ENCODE peak calls at places on chromosomes 1 and 21, in five cellular contexts. Y is A549, R is stomach, J is transverse colon, E is tibial nerve. G is an unnamed sample.

GRCh38 chr1:155017021-155017945 is 14.7 kb downstream of the ZBTB7B start:
- DNase-seq in Y (peak), E (peak), R (peak), J (peak), G (peak)

GRCh38 chr1:53340660-53341520 is 13.0 kb upstream of the LRP8 start:
- DNase-seq in Y (no peak), R (peak), E (no peak), J (no peak), G (no peak)

GRCh38 chr1:7891804-7892203 is 38.9 kb upstream of the UTS2 start:
- DNase-seq in Y (no peak), E (no peak), R (no peak), J (no peak), G (no peak)

GRCh38 chr1:44276006-44276405 is 62.7 kb downstream of the DMAP1 start:
- DNase-seq in R (no peak), E (no peak), J (no peak), Y (no peak), G (no peak)

GRCh38 chr1:64838486-64838885 is 93.6 kb downstream of the RAVER2 start:
- DNase-seq in R (no peak), Y (no peak), E (no peak), J (no peak), G (no peak)

GRCh38 chr21:42142598-42142997 is 71.5 kb downstream of the UMODL1 start:
- DNase-seq in E (no peak), J (no peak), R (no peak), Y (no peak), G (no peak)

GRCh38 chr1:15189692-15190321 is 36.3 kb downstream of the TMEM51 start:
- DNase-seq in J (no peak), R (no peak), E (no peak), Y (no peak), G (no peak)

GRCh38 chr1:154485106-154485505 is 16.9 kb upstream of the TDRD10 start:
- DNase-seq in Y (no peak), R (peak), J (no peak), E (no peak), G (no peak)

GRCh38 chr1:65264197-65264929 is 45.0 kb upstream of the DNAJC6 start:
- DNase-seq in R (no peak), Y (no peak), J (no peak), E (no peak), G (no peak)

GRCh38 chr1:107545056-107545597 is 404.3 kb downstream of the NTNG1 start:
- DNase-seq in Y (no peak), J (no peak), E (no peak), R (no peak), G (no peak)
- TF ChIP-seq CTCF in Y (no peak), J (no peak), E (no peak), R (no peak), G (no peak)

GRCh38 chr21:44734841-44735240 is 23.5 kb upstream of the TSPEAR start:
- DNase-seq in J (no peak), E (no peak), Y (no peak), R (no peak), G (no peak)

GRCh38 chr21:44736291-44737004 is 25.1 kb upstream of the TSPEAR start:
- DNase-seq in R (peak), Y (peak), E (no peak), J (peak), G (no peak)

GRCh38 chr21:44737706-44738354 is 26.5 kb upstream of the TSPEAR start:
- DNase-seq in Y (no peak), R (no peak), E (no peak), J (no peak), G (no peak)

GRCh38 chr21:44734026-44734745 is 22.8 kb upstream of the TSPEAR start:
- DNase-seq in E (no peak), Y (no peak), J (no peak), R (no peak), G (no peak)

GRCh38 chr21:44735821-44736220 is 24.4 kb upstream of the TSPEAR start:
- DNase-seq in J (no peak), E (no peak), Y (no peak), R (no peak), G (no peak)
- H3K27ac ChIP-seq in J (no peak), E (no peak), Y (no peak), R (no peak), G (no peak)

DNA sequence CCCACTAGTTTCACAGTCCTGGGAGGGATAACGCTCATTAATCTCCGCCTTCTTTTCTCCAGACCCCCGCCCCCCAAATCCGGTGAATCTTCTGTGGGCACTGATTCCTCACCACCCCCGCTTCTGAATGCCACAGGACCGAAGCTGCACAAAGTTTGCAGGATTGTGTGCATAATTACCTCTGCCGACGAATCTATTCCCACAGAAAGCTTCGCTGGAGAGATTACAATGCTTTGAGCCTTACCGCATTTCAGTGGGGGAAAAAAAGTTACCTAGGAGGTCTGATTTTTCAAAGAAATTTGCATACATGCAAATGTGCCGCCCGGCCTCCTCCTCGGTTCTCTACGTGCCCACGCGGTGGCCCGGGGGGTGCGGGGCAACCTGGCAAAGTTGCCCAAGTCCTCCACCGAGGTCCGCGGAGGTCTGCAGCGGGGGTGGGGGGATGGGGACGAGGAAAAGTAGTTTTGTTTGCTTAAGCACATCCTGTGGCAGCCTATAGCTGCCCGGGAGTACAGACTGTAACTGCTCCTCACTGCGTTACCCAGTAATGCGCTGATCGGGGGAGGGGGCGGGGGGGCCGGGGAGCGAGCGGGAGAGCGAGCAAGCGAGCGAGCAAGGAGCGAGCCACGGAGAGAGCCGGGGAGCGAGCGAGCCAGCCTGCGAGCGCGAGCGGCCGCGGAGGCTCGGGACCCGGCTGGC is 575 bp upstream of the NFIA start:
- DNase-seq in J (peak), E (no peak), Y (peak), R (peak), G (peak)
- TF ChIP-seq EP300 in J (no peak), E (no peak), Y (no peak), R (no peak), G (no peak)

DNA sequence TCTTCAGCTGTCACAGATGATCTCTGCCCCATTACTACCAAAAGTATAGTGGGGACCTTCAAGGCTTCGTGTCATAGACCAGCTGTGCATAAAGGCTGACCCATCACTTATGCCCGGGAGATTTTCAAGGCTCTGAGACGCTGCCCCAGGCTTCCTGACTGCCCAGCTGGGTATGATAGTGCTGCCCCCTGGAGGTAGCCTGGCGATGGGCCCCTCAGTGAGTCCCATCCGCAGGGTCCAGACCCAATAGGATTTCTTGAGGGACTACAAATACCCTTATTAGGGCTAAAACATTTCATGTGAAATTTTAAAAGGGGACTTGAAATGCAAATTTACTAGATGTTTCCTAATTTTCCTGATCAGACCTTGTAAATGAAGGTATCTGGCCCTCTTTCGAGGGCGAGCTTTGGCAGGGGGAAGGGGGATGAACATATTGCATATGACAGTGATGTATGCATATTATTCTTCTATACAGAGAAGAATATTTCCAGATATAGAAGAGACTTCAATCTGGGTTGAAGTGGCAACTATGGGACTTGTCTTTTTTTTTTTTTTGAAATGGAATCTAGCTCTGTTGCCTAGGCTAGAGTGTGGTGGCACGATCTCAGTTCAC is 11.7 kb upstream of the FCMR start:
- DNase-seq in J (peak), Y (peak), R (peak), E (no peak), G (no peak)
- TF ChIP-seq CTCF in J (peak), Y (peak), R (no peak), E (no peak), G (no peak)

GRCh38 chr1:1893291-1893985 is 2.6 kb upstream of the GNB1 start:
- DNase-seq in E (no peak), Y (no peak), J (no peak), R (no peak), G (no peak)

GRCh38 chr1:1894354-1895049 is 3.6 kb upstream of the GNB1 start:
- DNase-seq in J (peak), R (peak), E (no peak), Y (no peak), G (peak)

GRCh38 chr1:1892763-1893120 is 1.9 kb upstream of the GNB1 start:
- DNase-seq in E (no peak), Y (no peak), R (no peak), J (no peak), G (no peak)

GRCh38 chr1:1895050-1895398 is 4.1 kb upstream of the GNB1 start:
- DNase-seq in E (no peak), Y (no peak), R (no peak), J (no peak), G (no peak)

DNA sequence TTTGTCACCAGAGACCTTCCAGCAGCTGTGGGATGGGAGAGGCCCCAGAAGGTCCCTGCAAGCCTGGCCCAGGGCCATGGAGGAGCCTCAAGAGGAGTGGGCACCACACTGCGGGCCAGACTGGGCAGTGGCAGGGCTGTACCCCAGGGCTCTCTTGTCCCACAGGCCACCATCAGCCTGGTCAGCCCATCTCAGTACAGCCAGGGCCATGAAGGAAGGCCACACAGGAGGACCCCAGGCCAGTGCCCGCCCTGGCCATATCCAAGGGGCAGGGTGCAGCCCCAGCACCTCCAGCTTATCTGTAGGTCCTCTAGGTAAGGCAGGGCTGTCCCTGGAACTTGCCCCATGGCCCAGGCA is 3.1 kb upstream of the GNB1 start:
- DNase-seq in E (no peak), J (no peak), Y (no peak), R (no peak), G (no peak)
- H3K27ac ChIP-seq in E (peak), J (peak), Y (peak), R (peak), G (no peak)

GRCh38 chr1:4485398-4485797 is 169.0 kb upstream of the AJAP1 start:
- DNase-seq in Y (no peak), R (no peak), E (no peak), J (no peak), G (no peak)
- TF ChIP-seq EP300 in Y (no peak), R (no peak), E (no peak), J (no peak), G (no peak)

DNA sequence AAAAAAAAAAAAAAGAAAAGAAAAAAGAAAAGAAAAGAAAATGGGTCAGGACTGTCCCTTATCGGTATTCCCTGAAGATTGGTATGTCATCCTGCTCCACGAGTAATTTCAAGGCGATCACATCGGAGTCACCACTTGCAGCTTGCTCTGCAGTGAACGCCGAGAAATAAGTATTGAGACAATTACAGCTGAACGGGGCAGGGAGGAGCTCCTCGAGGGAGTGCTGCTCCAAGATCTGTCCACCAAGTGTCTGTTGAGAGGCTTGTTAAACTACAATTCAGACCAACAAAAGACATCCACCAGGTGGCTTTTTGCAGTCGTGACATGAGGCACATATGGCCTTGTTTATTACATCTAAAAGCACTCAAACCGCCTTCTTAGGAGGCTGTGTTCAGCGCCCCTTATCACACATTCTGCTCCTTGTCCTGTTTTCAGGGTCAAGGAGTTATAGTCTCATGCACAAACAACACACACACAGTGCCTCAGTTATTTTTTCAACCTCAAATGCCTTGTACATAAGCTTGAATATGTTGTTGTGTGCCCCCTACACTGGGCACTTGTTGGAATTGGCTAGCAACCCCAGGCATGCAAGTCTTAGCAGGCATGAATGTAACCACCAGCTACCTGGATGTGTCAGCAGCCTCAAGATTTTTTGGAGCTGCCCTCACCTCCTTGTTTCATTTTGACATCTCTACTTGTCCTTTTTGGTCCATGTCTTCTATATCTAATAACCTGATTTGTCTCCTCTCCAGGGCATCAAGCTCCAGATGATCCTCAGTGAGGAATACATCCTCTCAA is 13.0 kb upstream of the CD48 start:
- DNase-seq in R (no peak), Y (peak), J (no peak), E (no peak), G (no peak)
- TF ChIP-seq CTCF in R (no peak), Y (no peak), J (no peak), E (no peak), G (no peak)

GRCh38 chr1:23101101-23101827 is 67.4 kb downstream of the LUZP1 start:
- DNase-seq in E (no peak), R (no peak), Y (no peak), J (no peak), G (no peak)
- H3K27ac ChIP-seq in E (peak), R (no peak), Y (peak), J (peak), G (no peak)

DNA sequence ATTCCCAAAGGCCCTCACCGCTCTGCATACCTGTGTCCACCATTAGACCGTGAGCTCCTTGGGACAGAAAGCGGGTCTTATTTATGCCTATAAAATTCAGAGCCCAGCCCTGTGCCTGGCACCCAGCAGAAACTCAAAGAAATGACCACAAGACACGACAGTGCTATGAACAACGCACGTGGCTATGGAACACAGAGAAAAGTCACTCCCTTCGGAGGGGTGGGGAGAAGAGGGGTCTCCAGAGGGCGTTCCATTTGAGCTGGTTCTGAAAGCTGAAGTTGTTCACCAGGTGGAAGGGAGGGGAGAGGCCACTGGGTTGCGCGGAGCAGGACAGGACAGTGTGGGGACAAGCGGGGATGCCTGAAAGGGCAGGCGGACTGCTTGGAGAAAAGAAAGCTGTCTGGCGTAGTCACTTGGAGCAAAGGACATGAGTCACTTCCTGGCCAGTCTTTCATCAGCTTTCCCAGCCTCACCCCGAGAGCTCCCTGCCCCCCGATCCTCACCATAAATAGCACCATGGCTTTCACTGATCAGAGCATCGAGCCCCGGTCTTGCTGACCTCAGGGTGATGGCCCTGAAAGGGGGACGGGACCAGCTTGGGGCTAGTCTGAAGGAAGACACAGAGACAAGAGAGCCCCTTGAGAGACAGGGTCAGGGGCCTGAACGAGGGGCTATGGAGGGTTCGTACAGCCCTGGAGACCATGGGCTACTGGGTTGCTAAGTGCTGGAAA is 28.5 kb downstream of the ECE1 start:
- DNase-seq in R (peak), J (peak), Y (peak), E (peak), G (no peak)
- TF ChIP-seq EP300 in R (peak), J (no peak), Y (peak), E (peak), G (no peak)

GRCh38 chr21:44392185-44392584 is 38.8 kb downstream of the TRPM2 start:
- DNase-seq in E (no peak), R (no peak), J (no peak), Y (no peak), G (no peak)

GRCh38 chr21:44390886-44391285 is 37.5 kb downstream of the TRPM2 start:
- DNase-seq in E (no peak), J (no peak), Y (no peak), R (no peak), G (no peak)

GRCh38 chr21:44392916-44393315 is 39.5 kb downstream of the TRPM2 start:
- DNase-seq in E (no peak), J (no peak), Y (no peak), R (no peak), G (no peak)

GRCh38 chr21:44391345-44392091 is 38.1 kb downstream of the TRPM2 start:
- DNase-seq in E (peak), Y (no peak), R (peak), J (peak), G (no peak)

GRCh38 chr21:44389335-44389734 is 35.9 kb downstream of the TRPM2 start:
- DNase-seq in R (no peak), Y (no peak), J (no peak), E (no peak), G (no peak)
- TF ChIP-seq CTCF in R (no peak), Y (no peak), J (no peak), E (no peak), G (no peak)